ENCODE peak calls at places on chromosomes 16 and 17, in four cellular contexts. L, V, O and U are unnamed samples.

GRCh38 chr16:3097266-3097665 is 1.8 kb downstream of the ZSCAN10 start:
- DNase-seq in L (no peak), V (no peak), O (no peak), U (no peak)

GRCh38 chr17:78268960-78269892 is 37.8 kb downstream of the TMEM235 start:
- DNase-seq in L (no peak), V (no peak), O (peak; percentile 11), U (no peak)

GRCh38 chr17:79988163-79988971 is 47.3 kb downstream of the TBC1D16 start:
- DNase-seq in L (no peak), V (peak; percentile 67), O (peak; percentile 89), U (no peak)

GRCh38 chr17:8382052-8382879 is 727 bp downstream of the RPL26 start:
- DNase-seq in L (no peak), V (no peak), O (no peak), U (no peak)

GRCh38 chr16:52439171-52439701 is 107.7 kb downstream of the TOX3 start:
- DNase-seq in L (no peak), V (peak; percentile 64), O (no peak), U (no peak)

GRCh38 chr16:49832177-49832576 is 23.7 kb downstream of the ZNF423 start:
- DNase-seq in L (peak; percentile 85), V (no peak), O (no peak), U (no peak)

GRCh38 chr16:28098959-28099945 is 35.7 kb upstream of the GSG1L start:
- DNase-seq in L (no peak), V (peak; percentile 65), O (no peak), U (no peak)

GRCh38 chr17:33120103-33120502 is 128.5 kb downstream of the SPACA3 start:
- DNase-seq in L (no peak), V (no peak), O (no peak), U (no peak)

GRCh38 chr17:33562792-33563191 is 269.7 kb upstream of the ASIC2 start:
- DNase-seq in L (no peak), V (no peak), O (no peak), U (no peak)

GRCh38 chr17:61399131-61400057 is at the start of gene TBX2:
- DNase-seq in L (peak; percentile 93), V (peak; percentile 80), O (peak; percentile 96), U (no peak)

GRCh38 chr17:81200695-81201580 is 21.8 kb downstream of the CEP131 start:
- DNase-seq in L (no peak), V (no peak), O (peak; percentile 72), U (peak; percentile 48)

GRCh38 chr17:5662409-5663150 is 78.3 kb upstream of the NLRP1 start:
- DNase-seq in L (peak; percentile 8), V (no peak), O (no peak), U (no peak)

GRCh38 chr16:73172621-73173312 is 124.8 kb upstream of the ZFHX3 start:
- DNase-seq in L (peak; percentile 86), V (no peak), O (peak; percentile 91), U (peak; percentile 99)

GRCh38 chr16:83187404-83187803 is 560.6 kb downstream of the CDH13 start:
- DNase-seq in L (no peak), V (no peak), O (peak; percentile 89), U (peak; percentile 52)

GRCh38 chr16:28903344-28904042 is 21.5 kb downstream of the RABEP2 start:
- DNase-seq in L (no peak), V (no peak), O (no peak), U (no peak)

GRCh38 chr16:14029658-14030057 is 41.5 kb upstream of the MRTFB start:
- DNase-seq in L (no peak), V (no peak), O (no peak), U (no peak)

GRCh38 chr16:8878523-8878911 is 3.6 kb upstream of the LITAFD start:
- DNase-seq in L (no peak), V (peak; percentile 24), O (peak; percentile 86), U (no peak)

GRCh38 chr16:77211880-77212735 is 12.9 kb downstream of the SYCE1L start:
- DNase-seq in L (peak; percentile 70), V (peak; percentile 91), O (no peak), U (no peak)

GRCh38 chr16:84670063-84670462 is 21.8 kb downstream of the KLHL36 start:
- DNase-seq in L (no peak), V (no peak), O (no peak), U (no peak)

GRCh38 chr17:38697061-38697820 is 7.8 kb upstream of the MLLT6 start:
- DNase-seq in L (no peak), V (no peak), O (no peak), U (no peak)

GRCh38 chr17:59335685-59336084 is 4.2 kb downstream of the YPEL2 start:
- DNase-seq in L (no peak), V (no peak), O (no peak), U (no peak)

GRCh38 chr16:17358846-17359245 is 111.9 kb downstream of the XYLT1 start:
- DNase-seq in L (no peak), V (no peak), O (no peak), U (no peak)

GRCh38 chr17:20228410-20228809 is 219.3 kb downstream of the SPECC1 start:
- DNase-seq in L (no peak), V (no peak), O (no peak), U (no peak)

GRCh38 chr17:20224379-20224778 is 215.2 kb downstream of the SPECC1 start:
- DNase-seq in L (no peak), V (no peak), O (no peak), U (no peak)

GRCh38 chr17:20228860-20229259 is 219.7 kb downstream of the SPECC1 start:
- DNase-seq in L (no peak), V (no peak), O (peak; percentile 18), U (no peak)

GRCh38 chr17:20225162-20226115 is 216.3 kb downstream of the SPECC1 start:
- DNase-seq in L (no peak), V (no peak), O (no peak), U (no peak)

DNA sequence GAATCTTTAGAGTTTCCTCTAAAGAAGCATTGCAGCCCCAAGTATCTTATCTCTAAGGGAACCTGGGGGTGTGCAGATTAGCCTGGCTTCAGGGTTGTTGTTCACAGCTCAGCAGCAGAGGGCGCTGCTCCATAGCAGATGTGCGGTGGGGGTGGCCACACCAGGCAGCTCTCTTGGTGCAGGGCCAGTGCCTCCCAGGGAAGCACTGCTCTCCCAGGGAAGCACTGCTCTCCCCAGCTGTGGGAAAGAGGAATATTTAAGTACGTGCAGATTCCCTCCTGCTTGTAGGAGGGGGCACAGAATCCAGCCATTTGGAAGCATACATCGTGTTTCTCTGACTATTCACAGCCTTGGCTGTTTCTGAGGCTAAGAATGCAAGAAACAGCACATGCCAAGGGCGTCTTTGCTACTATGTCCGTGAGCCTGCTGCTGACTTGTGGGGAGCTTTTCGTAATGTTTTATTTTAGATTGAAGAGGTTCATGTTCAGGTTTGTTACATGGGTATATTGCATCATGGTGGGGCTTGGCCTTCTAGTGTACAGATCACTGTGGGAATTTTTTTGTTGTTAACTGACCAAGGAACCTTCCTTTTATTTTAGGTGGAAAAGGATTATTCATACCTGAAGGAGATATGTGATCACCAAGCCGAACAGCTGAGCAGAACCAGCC is 217.8 kb downstream of the SPECC1 start:
- DNase-seq in L (peak; percentile 90), V (peak; percentile 87), O (peak; percentile 83), U (peak; percentile 36)
- TF ChIP-seq CTCF in L (peak; percentile 87), V (peak; percentile 79), O (peak; percentile 95), U (peak; percentile 86)

DNA sequence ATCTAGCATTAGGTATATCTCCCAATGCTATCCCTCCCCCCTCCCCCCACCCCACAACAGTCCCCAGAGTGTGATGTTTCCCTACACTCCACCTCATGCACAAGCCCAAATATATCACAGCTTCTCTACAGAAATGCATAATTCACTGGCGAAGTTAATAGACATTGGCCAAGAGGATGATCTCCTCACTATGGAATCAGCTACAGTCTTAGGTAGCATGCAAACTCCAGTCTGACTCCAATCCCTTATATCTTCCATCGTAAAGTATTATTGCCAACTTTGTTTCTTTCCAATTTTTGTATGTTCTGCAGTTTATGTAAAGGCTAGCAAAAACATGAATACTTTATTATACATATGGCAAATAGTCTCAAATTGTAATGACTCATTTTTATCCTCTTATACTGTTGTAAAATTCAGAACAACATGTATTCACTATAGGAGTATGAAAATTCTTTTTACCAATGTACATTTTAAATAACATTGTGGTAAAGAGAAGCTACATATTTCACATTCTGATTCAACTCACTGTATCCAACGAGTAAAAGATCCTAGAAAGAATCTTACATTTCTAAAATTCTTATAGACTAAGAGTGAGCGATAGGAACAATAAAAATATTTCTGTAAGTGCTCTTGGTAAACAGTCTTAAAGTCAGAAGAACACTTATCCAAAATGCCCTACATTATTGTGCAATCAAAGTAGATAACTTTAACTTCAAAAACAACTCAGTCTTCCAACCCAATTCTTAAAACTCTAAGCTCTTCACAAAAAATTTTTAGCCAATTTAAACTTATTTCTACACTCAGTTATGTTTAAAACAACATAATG is 833 bp downstream of the ABCA8 start:
- DNase-seq in L (no peak), V (no peak), O (peak; percentile 15), U (no peak)
- H3K4me3 ChIP-seq in L (peak overlapping the region; percentile 43), V (peak overlapping the region; percentile 15), O (no peak overlapping the region), U (no peak overlapping the region)

GRCh38 chr17:18142417-18142816 is 33.9 kb downstream of the MYO15A start:
- DNase-seq in L (no peak), V (no peak), O (no peak), U (no peak)

GRCh38 chr17:18144261-18144660 is 35.7 kb downstream of the MYO15A start:
- DNase-seq in L (no peak), V (no peak), O (no peak), U (no peak)

GRCh38 chr17:18145811-18146210 is 37.3 kb downstream of the MYO15A start:
- DNase-seq in L (no peak), V (no peak), O (no peak), U (no peak)

GRCh38 chr17:18141210-18141803 is 32.8 kb downstream of the MYO15A start:
- DNase-seq in L (no peak), V (no peak), O (peak; percentile 55), U (peak; percentile 29)

GRCh38 chr17:18143044-18143936 is 34.7 kb downstream of the MYO15A start:
- DNase-seq in L (no peak), V (no peak), O (peak; percentile 16), U (no peak)
- TF ChIP-seq CTCF in L (no peak), V (no peak), O (peak; percentile 44), U (peak; percentile 49)

GRCh38 chr16:89092013-89092412 is 1.6 kb upstream of the ACSF3 start:
- DNase-seq in L (no peak), V (peak; percentile 19), O (no peak), U (no peak)
- H3K4me3 ChIP-seq in L (no peak overlapping the region), V (no peak overlapping the region), O (no peak overlapping the region), U (no peak overlapping the region)

GRCh38 chr16:21301895-21302291 is 23.8 kb upstream of the CRYM start:
- DNase-seq in L (no peak), V (no peak), O (peak; percentile 8), U (no peak)
- TF ChIP-seq CTCF in L (no peak), V (no peak), O (no peak), U (no peak)

GRCh38 chr16:58384437-58385055 is 7.7 kb upstream of the GINS3 start:
- DNase-seq in L (no peak), V (no peak), O (no peak), U (no peak)
- H3K4me3 ChIP-seq in L (no peak overlapping the region), V (no peak overlapping the region), O (no peak overlapping the region), U (no peak overlapping the region)

GRCh38 chr17:37045271-37045946 is 96.7 kb downstream of the AATF start:
- DNase-seq in L (no peak), V (no peak), O (no peak), U (no peak)
- TF ChIP-seq CTCF in L (no peak), V (no peak), O (no peak), U (no peak)

GRCh38 chr17:41308918-41309359 is at the start of gene KRTAP16-1:
- DNase-seq in L (no peak), V (peak; percentile 69), O (no peak), U (no peak)
- H3K4me3 ChIP-seq in L (no peak within 1 kb of the TSS), V (peak within 1 kb of the TSS; percentile 11), O (no peak within 1 kb of the TSS), U (no peak within 1 kb of the TSS)

GRCh38 chr17:63848834-63849689 is 6.6 kb upstream of the SMARCD2 start:
- DNase-seq in L (peak; percentile 95), V (peak; percentile 96), O (peak; percentile 80), U (peak; percentile 59)
- TF ChIP-seq CTCF in L (peak; percentile 73), V (peak; percentile 61), O (peak; percentile 60), U (peak; percentile 55)